ENCODE peak calls at places on chromosomes 2 and 18, in eight cellular contexts. A is fibroblast of mammary gland, Z is GM23248, T is heart left ventricle, D is epithelial cell of esophagus, W is stomach, C is AG04450, B is endothelial cell of umbilical vein. F is an unnamed sample.
A peak's percentile ranks its signal among the peaks of the same experiment; 100 is the strongest.

GRCh38 chr2:229714736-229715541 is 584 bp upstream of the DNER start:
- DNase-seq in A (peak; percentile 56), Z (peak; percentile 87), T (peak; percentile 50), D (peak; percentile 71), W (peak; percentile 51), C (no peak), B (peak; percentile 50), F (peak; percentile 87)

GRCh38 chr18:54607213-54607934 is 16.3 kb downstream of the DYNAP start:
- DNase-seq in A (no peak), Z (peak; percentile 19), T (no peak), D (peak; percentile 98), W (peak; percentile 31), C (no peak), B (peak; percentile 27), F (no peak)

GRCh38 chr18:58943896-58944295 is 79.2 kb downstream of the ZNF532 start:
- DNase-seq in A (no peak), Z (no peak), T (no peak), D (no peak), W (no peak), C (no peak), B (no peak), F (no peak)

GRCh38 chr2:15798716-15799431 is 141.5 kb upstream of the MYCN start:
- DNase-seq in A (no peak), Z (no peak), T (no peak), D (no peak), W (no peak), C (no peak), B (no peak), F (no peak)

GRCh38 chr2:120314656-120315366 is 31.1 kb upstream of the INHBB start:
- DNase-seq in A (no peak), Z (no peak), T (no peak), D (no peak), W (peak; percentile 44), C (no peak), B (peak; percentile 30), F (no peak)

GRCh38 chr2:113762377-113763118 is 6.1 kb upstream of the SLC35F5 start:
- DNase-seq in A (peak; percentile 88), Z (peak; percentile 84), T (no peak), D (no peak), W (no peak), C (peak; percentile 27), B (peak; percentile 31), F (peak; percentile 41)

GRCh38 chr2:126907671-126908070 is 9.0 kb downstream of the TEX51 start:
- DNase-seq in A (no peak), Z (no peak), T (no peak), D (no peak), W (no peak), C (no peak), B (no peak), F (no peak)

GRCh38 chr2:201909348-201909747 is 103.0 kb downstream of the CDK15 start:
- DNase-seq in A (peak; percentile 76), Z (peak; percentile 85), T (no peak), D (peak; percentile 44), W (no peak), C (peak; percentile 85), B (no peak), F (no peak)

GRCh38 chr18:22180722-22181121 is 11.3 kb downstream of the GATA6 start:
- DNase-seq in A (no peak), Z (no peak), T (no peak), D (no peak), W (no peak), C (no peak), B (peak; percentile 33), F (no peak)

GRCh38 chr2:239297142-239298125 is 103.4 kb downstream of the HDAC4 start:
- DNase-seq in A (no peak), Z (no peak), T (peak; percentile 20), D (no peak), W (no peak), C (no peak), B (no peak), F (no peak)

GRCh38 chr18:54240629-54241107 is 16.2 kb upstream of the MBD2 start:
- DNase-seq in A (no peak), Z (no peak), T (peak; percentile 25), D (no peak), W (no peak), C (no peak), B (no peak), F (peak; percentile 59)

GRCh38 chr2:74206180-74206688 is 7.8 kb downstream of the MTHFD2 start:
- DNase-seq in A (peak; percentile 93), Z (peak; percentile 70), T (no peak), D (peak; percentile 62), W (peak; percentile 39), C (no peak), B (peak; percentile 76), F (no peak)

GRCh38 chr18:45166341-45167108 is 448.8 kb upstream of the SLC14A2 start:
- DNase-seq in A (peak; percentile 98), Z (peak; percentile 97), T (no peak), D (peak; percentile 96), W (no peak), C (no peak), B (no peak), F (peak; percentile 77)

GRCh38 chr2:54706622-54707021 is 16.8 kb upstream of the EML6 start:
- DNase-seq in A (no peak), Z (no peak), T (no peak), D (no peak), W (no peak), C (no peak), B (no peak), F (no peak)

GRCh38 chr18:75173125-75173432 is 35.9 kb downstream of the PTGR3 start:
- DNase-seq in A (peak; percentile 13), Z (no peak), T (no peak), D (peak; percentile 3), W (no peak), C (no peak), B (no peak), F (no peak)

GRCh38 chr2:240151477-240152031 is 11.1 kb upstream of the OTOS start:
- DNase-seq in A (no peak), Z (peak; percentile 25), T (peak; percentile 53), D (no peak), W (no peak), C (no peak), B (no peak), F (no peak)

DNA sequence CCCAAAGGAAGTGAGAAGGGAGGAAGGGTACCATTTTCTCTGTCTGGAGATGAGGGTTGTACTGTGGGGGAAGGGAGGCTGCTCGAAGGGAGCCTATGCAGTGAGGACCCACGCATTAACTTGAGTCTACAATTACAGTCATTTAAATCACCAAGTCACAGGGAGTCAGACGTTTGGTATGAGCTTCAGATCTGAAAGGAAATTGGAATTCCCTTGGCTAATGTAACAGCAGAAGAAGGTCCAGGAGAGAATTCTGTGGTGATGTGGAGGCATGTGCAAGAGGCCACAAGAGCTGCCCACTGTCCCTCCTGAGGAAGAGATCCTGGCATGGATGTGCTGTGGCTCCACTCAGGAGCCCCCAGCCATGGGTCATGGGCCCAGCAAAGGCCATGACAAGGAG is 22.5 kb downstream of the DAPL1 start:
- DNase-seq in A (peak; percentile 68), Z (peak; percentile 79), T (no peak), D (no peak), W (no peak), C (no peak), B (no peak), F (no peak)
- H3K4me3 ChIP-seq in A (no peak overlapping the region), Z (no peak overlapping the region), T (no peak overlapping the region), D (no peak overlapping the region), W (no peak overlapping the region), C (no peak overlapping the region), B (no peak overlapping the region), F (no peak overlapping the region)

DNA sequence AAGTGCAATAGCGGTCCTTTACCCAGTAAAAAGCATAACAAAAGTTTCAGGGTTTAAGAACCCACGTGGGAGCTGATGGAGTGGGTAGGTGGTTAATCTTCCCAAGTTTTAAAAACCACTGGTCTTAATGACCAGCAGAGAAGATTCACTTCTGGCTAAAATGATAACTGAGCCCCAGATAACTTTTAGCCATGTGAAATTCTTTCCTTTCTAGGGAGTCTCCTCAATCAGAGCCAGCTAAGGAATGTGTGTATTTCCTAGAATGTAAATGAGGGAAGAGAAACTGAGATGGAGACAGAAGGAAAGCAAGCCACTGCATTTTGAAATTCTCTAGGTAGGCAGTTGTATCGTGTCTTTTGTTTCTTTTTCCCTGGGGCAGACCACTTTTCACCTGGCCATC is 1.6 kb downstream of the COLEC12 start:
- DNase-seq in A (no peak), Z (peak; percentile 32), T (no peak), D (no peak), W (no peak), C (no peak), B (no peak), F (no peak)
- H3K4me3 ChIP-seq in A (peak overlapping the region; percentile 75), Z (peak overlapping the region; percentile 77), T (peak overlapping the region; percentile 46), D (no peak overlapping the region), W (peak overlapping the region; percentile 61), C (peak overlapping the region; percentile 64), B (peak overlapping the region; percentile 58), F (peak overlapping the region; percentile 70)

GRCh38 chr2:37000273-37000780 is 34.0 kb upstream of the STRN start:
- DNase-seq in A (peak; percentile 37), Z (peak; percentile 3), T (no peak), D (peak; percentile 52), W (no peak), C (no peak), B (peak; percentile 24), F (no peak)

GRCh38 chr2:37011126-37011525 is 44.8 kb upstream of the STRN start:
- DNase-seq in A (no peak), Z (no peak), T (no peak), D (no peak), W (no peak), C (no peak), B (peak; percentile 14), F (no peak)

GRCh38 chr2:37000988-37001556 is 34.7 kb upstream of the STRN start:
- DNase-seq in A (no peak), Z (no peak), T (no peak), D (no peak), W (no peak), C (no peak), B (no peak), F (no peak)

GRCh38 chr2:37005118-37005868 is 39.0 kb upstream of the STRN start:
- DNase-seq in A (peak; percentile 45), Z (no peak), T (no peak), D (peak; percentile 63), W (no peak), C (no peak), B (peak; percentile 58), F (no peak)
- H3K4me3 ChIP-seq in A (no peak overlapping the region), Z (no peak overlapping the region), T (no peak overlapping the region), D (no peak overlapping the region), W (no peak overlapping the region), C (no peak overlapping the region), B (no peak overlapping the region), F (no peak overlapping the region)

DNA sequence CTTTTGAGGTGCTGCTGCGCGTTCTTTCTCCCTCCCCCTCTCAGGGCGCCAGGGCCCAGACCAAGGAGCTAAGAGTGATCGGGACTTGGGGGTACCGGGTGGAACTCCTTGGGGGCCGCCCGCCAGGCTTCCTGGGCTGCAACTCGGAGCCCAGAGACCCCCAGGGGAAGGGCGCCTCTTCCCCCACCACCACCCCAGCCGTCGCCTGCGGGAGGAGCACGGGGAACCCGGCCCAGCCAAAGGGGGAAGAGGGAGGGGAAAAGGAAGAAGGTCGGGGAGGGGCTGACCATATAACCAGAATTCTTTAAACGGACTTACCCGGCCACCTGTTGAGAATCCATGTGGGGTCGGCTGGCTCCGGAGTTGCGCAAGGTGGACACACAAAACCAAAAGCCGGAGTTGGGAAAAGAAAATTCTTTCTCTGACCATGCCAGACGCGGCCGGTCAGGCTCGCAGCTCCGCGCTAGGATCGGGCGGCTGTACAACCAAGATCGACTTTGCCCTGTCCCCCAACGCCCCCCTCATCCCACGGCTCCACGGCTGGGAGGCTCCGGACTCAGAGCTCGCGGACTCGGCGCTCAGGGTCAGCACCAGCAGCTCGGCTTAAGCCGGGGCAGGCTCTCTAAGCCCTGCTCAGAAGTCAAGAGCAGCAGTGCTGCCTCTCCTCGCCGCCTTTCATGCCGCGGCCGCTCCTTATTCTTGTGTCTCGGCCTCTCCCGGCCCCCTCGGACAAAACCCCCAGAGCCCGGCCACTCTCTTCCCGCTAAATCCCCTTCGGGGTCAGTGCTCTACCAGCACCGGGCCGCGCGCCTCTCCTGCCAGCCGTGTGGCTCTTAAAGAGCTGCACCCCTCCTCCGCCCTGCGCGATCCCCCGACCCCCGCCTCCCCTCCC is 6.3 kb upstream of the SIX3 start:
- DNase-seq in A (no peak), Z (peak; percentile 47), T (no peak), D (no peak), W (no peak), C (no peak), B (no peak), F (no peak)
- H3K4me3 ChIP-seq in A (no peak overlapping the region), Z (peak overlapping the region; percentile 58), T (no peak overlapping the region), D (no peak overlapping the region), W (peak overlapping the region; percentile 26), C (no peak overlapping the region), B (no peak overlapping the region), F (peak overlapping the region; percentile 37)